ENCODE peak calls at places on chromosomes 2 and 18, in five cellular contexts. U, K, W, P and R are unnamed samples.

GRCh38 chr2:200264631-200265030 is 41.9 kb upstream of the SPATS2L start:
- DNase-seq in U (no peak), K (no peak), W (no peak), P (no peak), R (no peak)

GRCh38 chr2:53512071-53512841 is 255.3 kb upstream of the CHAC2 start:
- DNase-seq in U (no peak), K (no peak), W (no peak), P (no peak), R (no peak)

GRCh38 chr2:28950941-28951630 is 30.0 kb upstream of the TOGARAM2 start:
- DNase-seq in U (no peak), K (no peak), W (no peak), P (no peak), R (no peak)

GRCh38 chr18:37355772-37356171 is 209.8 kb downstream of the CELF4 start:
- DNase-seq in U (no peak), K (no peak), W (no peak), P (no peak), R (no peak)

GRCh38 chr2:191463790-191464189 is 214.1 kb upstream of the NABP1 start:
- DNase-seq in U (no peak), K (no peak), W (no peak), P (no peak), R (no peak)

GRCh38 chr2:98568161-98568956 is 40.0 kb downstream of the COA5 start:
- DNase-seq in U (no peak), K (no peak), W (no peak), P (no peak), R (no peak)

GRCh38 chr18:45167631-45168225 is 447.5 kb upstream of the SLC14A2 start:
- DNase-seq in U (no peak), K (no peak), W (no peak), P (no peak), R (no peak)

GRCh38 chr2:119252186-119253113 is 28.8 kb downstream of the STEAP3 start:
- DNase-seq in U (peak), K (no peak), W (no peak), P (no peak), R (no peak)

GRCh38 chr2:178761759-178762371 is 45.4 kb downstream of the TTN start:
- DNase-seq in U (peak), K (no peak), W (no peak), P (no peak), R (no peak)

GRCh38 chr2:234695981-234696380 is 199.1 kb upstream of the ARL4C start:
- DNase-seq in U (no peak), K (no peak), W (no peak), P (no peak), R (no peak)

GRCh38 chr2:32805104-32806095 is 141.4 kb upstream of the LTBP1 start:
- DNase-seq in U (peak), K (no peak), W (no peak), P (no peak), R (no peak)

GRCh38 chr18:34710430-34711386 is 610 bp downstream of the DTNA start:
- DNase-seq in U (no peak), K (no peak), W (no peak), P (peak), R (no peak)

GRCh38 chr2:44938287-44939073 is 3.0 kb upstream of the SIX3 start:
- DNase-seq in U (no peak), K (no peak), W (no peak), P (no peak), R (no peak)

GRCh38 chr2:222656544-222657446 is 903 bp upstream of the FARSB start:
- DNase-seq in U (no peak), K (no peak), W (no peak), P (no peak), R (no peak)

GRCh38 chr2:133720429-133720828 is 152.2 kb upstream of the NCKAP5 start:
- DNase-seq in U (no peak), K (no peak), W (no peak), P (no peak), R (no peak)

GRCh38 chr2:9803023-9803805 is 40.1 kb upstream of the TAF1B start:
- DNase-seq in U (no peak), K (no peak), W (no peak), P (no peak), R (peak)

GRCh38 chr2:240561325-240561971 is 1.3 kb downstream of the DUSP28 start:
- DNase-seq in U (peak), K (no peak), W (no peak), P (no peak), R (peak)

GRCh38 chr2:171726841-171727460 is 39.7 kb downstream of the DYNC1I2 start:
- DNase-seq in U (no peak), K (no peak), W (no peak), P (no peak), R (no peak)

GRCh38 chr2:199865905-199866304 is 14.9 kb upstream of the FTCDNL1 start:
- DNase-seq in U (no peak), K (no peak), W (no peak), P (no peak), R (no peak)

GRCh38 chr2:236350426-236350825 is 86.2 kb upstream of the ASB18 start:
- DNase-seq in U (no peak), K (no peak), W (no peak), P (no peak), R (no peak)

GRCh38 chr18:32237024-32237423 is 47.2 kb downstream of the MEP1B start:
- DNase-seq in U (no peak), K (no peak), W (no peak), P (no peak), R (no peak)

GRCh38 chr2:107062173-107062572 is 176.2 kb upstream of the ST6GAL2 start:
- DNase-seq in U (no peak), K (no peak), W (no peak), P (no peak), R (peak)

GRCh38 chr18:12021077-12021476 is 39.8 kb downstream of the IMPA2 start:
- DNase-seq in U (no peak), K (no peak), W (no peak), P (no peak), R (no peak)

GRCh38 chr2:152635635-152636298 is 81.5 kb downstream of the PRPF40A start:
- DNase-seq in U (peak), K (no peak), W (no peak), P (peak), R (peak)

GRCh38 chr18:26646897-26647296 is 98.5 kb upstream of the KCTD1 start:
- DNase-seq in U (no peak), K (no peak), W (no peak), P (no peak), R (no peak)

GRCh38 chr2:173589604-173590277 is 235.1 kb downstream of the CDCA7 start:
- DNase-seq in U (peak), K (no peak), W (no peak), P (no peak), R (no peak)

GRCh38 chr18:75211721-75212625 is 1.4 kb downstream of the TSHZ1 start:
- DNase-seq in U (peak), K (peak), W (no peak), P (peak), R (peak)

GRCh38 chr18:69982417-69982816 is 34.7 kb upstream of the CD226 start:
- DNase-seq in U (no peak), K (no peak), W (no peak), P (no peak), R (no peak)

GRCh38 chr18:35089382-35089781 is 48.2 kb downstream of the MAPRE2 start:
- DNase-seq in U (no peak), K (no peak), W (no peak), P (no peak), R (no peak)

GRCh38 chr2:136305517-136306192 is 187.7 kb upstream of the CXCR4 start:
- DNase-seq in U (no peak), K (no peak), W (no peak), P (no peak), R (no peak)

GRCh38 chr2:30127016-30127893 is 19.6 kb upstream of the YPEL5 start:
- DNase-seq in U (peak), K (no peak), W (no peak), P (no peak), R (no peak)

GRCh38 chr2:120684225-120684624 is 51.4 kb upstream of the GLI2 start:
- DNase-seq in U (no peak), K (no peak), W (no peak), P (no peak), R (no peak)

GRCh38 chr2:9547272-9547991 is 8.2 kb downstream of the ADAM17 start:
- DNase-seq in U (peak), K (no peak), W (no peak), P (no peak), R (no peak)

GRCh38 chr2:105118960-105119359 is 81.1 kb downstream of the MRPS9 start:
- DNase-seq in U (peak), K (no peak), W (no peak), P (no peak), R (no peak)

GRCh38 chr18:58416704-58417683 is 211.9 kb downstream of the ALPK2 start:
- DNase-seq in U (no peak), K (no peak), W (no peak), P (no peak), R (no peak)
- TF ChIP-seq POLR2A in U (no peak), K (no peak), W (no peak), P (no peak), R (no peak)

DNA sequence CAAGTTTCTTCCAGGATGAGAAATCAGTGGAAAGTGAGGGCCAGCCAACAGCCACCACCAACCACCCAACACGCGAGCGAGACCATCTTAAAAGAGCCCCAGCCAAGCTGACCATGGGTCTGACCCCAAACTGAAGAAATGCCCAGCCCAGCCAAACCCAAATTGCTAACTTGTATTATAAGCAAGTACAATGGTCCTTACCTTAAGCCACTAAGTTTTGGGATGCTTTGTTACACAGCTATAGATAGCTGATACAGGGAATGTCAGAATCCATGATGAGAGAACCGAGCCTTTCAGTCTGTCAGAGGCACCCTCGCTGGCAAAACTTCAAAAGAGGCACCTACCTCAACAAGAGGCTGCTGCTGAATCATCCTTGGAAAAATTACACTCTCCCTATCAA is 17.0 kb downstream of the STK39 start:
- DNase-seq in U (no peak), K (no peak), W (no peak), P (no peak), R (no peak)
- H3K4me3 ChIP-seq in U (no peak), K (no peak), W (no peak), P (no peak), R (no peak)

GRCh38 chr2:710867-711266 is 33.7 kb upstream of the TMEM18 start:
- DNase-seq in U (no peak), K (no peak), W (no peak), P (no peak), R (no peak)

GRCh38 chr2:715038-715437 is 37.8 kb upstream of the TMEM18 start:
- DNase-seq in U (no peak), K (no peak), W (no peak), P (no peak), R (no peak)

GRCh38 chr2:709138-709779 is 32.1 kb upstream of the TMEM18 start:
- DNase-seq in U (no peak), K (no peak), W (no peak), P (no peak), R (no peak)

GRCh38 chr2:715847-716573 is 38.8 kb upstream of the TMEM18 start:
- DNase-seq in U (no peak), K (no peak), W (no peak), P (no peak), R (no peak)

DNA sequence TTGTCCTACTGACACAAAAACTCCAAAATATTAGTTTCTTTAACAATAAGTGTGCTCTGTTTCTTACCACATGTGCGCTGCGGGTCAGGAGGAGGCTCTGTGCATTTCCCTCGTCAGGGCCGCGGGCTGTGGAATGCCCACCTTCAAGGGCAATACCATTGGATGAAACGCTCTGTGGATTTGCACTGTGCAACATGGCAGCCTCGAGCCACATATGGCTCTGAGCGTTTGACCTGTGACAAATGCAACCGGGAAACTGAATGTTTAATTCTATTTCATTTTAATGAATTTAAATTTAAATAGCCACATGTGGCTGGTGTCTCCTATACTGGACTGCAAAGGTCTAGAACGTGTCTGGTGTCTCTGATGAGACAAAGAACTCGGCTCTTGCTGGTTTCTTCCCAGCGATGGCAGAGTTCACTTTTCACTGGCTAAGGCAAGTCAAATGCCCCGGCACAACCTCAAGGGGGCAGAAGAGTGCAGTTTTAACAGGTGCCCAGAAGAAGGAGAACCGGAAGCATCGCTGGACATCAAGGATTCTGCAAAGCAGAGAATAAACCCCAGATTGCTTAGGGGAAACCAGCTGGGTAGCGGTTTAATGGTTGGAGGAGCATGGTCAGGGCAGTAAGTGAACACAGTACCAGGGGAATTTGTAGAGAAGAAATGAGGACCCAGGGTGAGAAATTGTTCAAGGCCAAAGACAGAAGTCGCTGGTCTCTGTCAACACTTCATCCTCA is 37.0 kb upstream of the TMEM18 start:
- DNase-seq in U (peak), K (no peak), W (no peak), P (peak), R (peak)
- TF ChIP-seq CTCF in U (peak), K (peak), W (peak), P (peak), R (peak)

GRCh38 chr2:239264838-239265651 is 135.8 kb downstream of the HDAC4 start:
- DNase-seq in U (no peak), K (peak), W (no peak), P (peak), R (peak)
- TF ChIP-seq POLR2A in U (no peak), K (no peak), W (peak), P (no peak), R (no peak)